ENCODE peak calls at places on chromosome 11, in ten cellular contexts. R, Z, H, W, K, X, P, C, G and Q are unnamed samples.

GRCh38 chr11:11391796-11392195 is 38.7 kb upstream of the CSNK2A3 start:
- DNase-seq in C (no peak), G (peak; percentile 86), W (no peak), H (no peak), Z (peak; percentile 58), P (peak; percentile 35), K (no peak), X (no peak), R (no peak), Q (no peak)

GRCh38 chr11:117840881-117841581 is 16.5 kb upstream of the FXYD2 start:
- DNase-seq in Z (no peak), R (no peak), W (no peak), C (peak; percentile 16), P (no peak), K (peak; percentile 44), G (no peak), X (peak; percentile 13), H (no peak), Q (no peak)

GRCh38 chr11:71495286-71496090 is 31.6 kb upstream of the KRTAP5-7 start:
- DNase-seq in C (peak; percentile 22), P (no peak), Z (no peak), W (no peak), R (no peak), K (no peak), X (no peak), H (no peak), G (no peak), Q (no peak)

GRCh38 chr11:78424334-78425270 is 7.0 kb upstream of the GAB2 start:
- DNase-seq in X (no peak), P (no peak), W (no peak), K (no peak), H (no peak), Z (no peak), R (no peak), C (no peak), G (no peak), Q (no peak)

GRCh38 chr11:19499999-19500398 is 212.6 kb upstream of the NAV2 start:
- DNase-seq in W (no peak), P (no peak), K (no peak), Z (no peak), G (no peak), C (no peak), R (no peak), H (no peak), X (no peak), Q (no peak)

GRCh38 chr11:14258177-14258935 is 100.6 kb downstream of the RRAS2 start:
- DNase-seq in Z (peak; percentile 86), P (no peak), X (no peak), H (no peak), R (peak; percentile 1), K (no peak), W (no peak), C (no peak), G (peak; percentile 63), Q (no peak)

GRCh38 chr11:78823588-78823987 is 248.9 kb upstream of the NARS2 start:
- DNase-seq in K (no peak), G (no peak), R (no peak), W (no peak), H (no peak), P (no peak), C (no peak), X (no peak), Z (no peak), Q (no peak)

GRCh38 chr11:16959528-16960100 is 54.6 kb downstream of the PLEKHA7 start:
- DNase-seq in X (no peak), Z (no peak), G (no peak), C (no peak), P (no peak), R (no peak), W (no peak), K (no peak), H (no peak), Q (no peak)

GRCh38 chr11:110297082-110297725 is 790 bp upstream of the RDX start:
- DNase-seq in H (no peak), P (no peak), R (no peak), X (no peak), G (peak; percentile 72), W (no peak), C (no peak), K (no peak), Z (no peak), Q (no peak)

GRCh38 chr11:44989831-44990566 is 39.3 kb upstream of the TP53I11 start:
- DNase-seq in C (peak; percentile 20), R (no peak), H (no peak), Z (no peak), X (no peak), P (no peak), G (peak; percentile 38), W (no peak), K (no peak), Q (no peak)

GRCh38 chr11:95229199-95230053 is 1.6 kb downstream of the SESN3 start:
- DNase-seq in P (no peak), G (peak; percentile 46), Z (no peak), R (no peak), H (no peak), X (no peak), W (no peak), K (no peak), C (no peak), Q (no peak)

GRCh38 chr11:117908261-117908895 is 20.8 kb downstream of the TMPRSS13 start:
- DNase-seq in K (no peak), G (no peak), Z (no peak), C (no peak), P (no peak), W (no peak), R (no peak), H (no peak), X (peak; percentile 14), Q (no peak)

GRCh38 chr11:69344570-69345145 is 50.7 kb downstream of the MYEOV start:
- DNase-seq in P (no peak), X (no peak), W (no peak), C (no peak), Z (no peak), G (no peak), R (no peak), K (peak; percentile 9), H (no peak), Q (no peak)

GRCh38 chr11:3001496-3001895 is 9.4 kb upstream of the NAP1L4 start:
- DNase-seq in W (no peak), Z (no peak), P (no peak), H (no peak), G (no peak), C (peak; percentile 79), R (no peak), K (peak; percentile 51), X (no peak), Q (no peak)

GRCh38 chr11:134476435-134477021 is 64.5 kb upstream of the B3GAT1 start:
- DNase-seq in G (peak; percentile 1), K (peak; percentile 45), R (no peak), C (no peak), W (no peak), X (no peak), Z (no peak), H (no peak), P (no peak), Q (no peak)

GRCh38 chr11:110897035-110897434 is 184.8 kb upstream of the ARHGAP20 start:
- DNase-seq in G (no peak), C (no peak), X (no peak), R (no peak), Z (no peak), P (no peak), K (no peak), W (no peak), H (no peak), Q (no peak)

GRCh38 chr11:65298655-65299179 is 15.9 kb upstream of the CDC42EP2 start:
- DNase-seq in H (no peak), C (no peak), R (no peak), W (no peak), G (no peak), Z (no peak), P (peak; percentile 86), K (no peak), X (peak; percentile 85), Q (no peak)

GRCh38 chr11:70203749-70204465 is 811 bp downstream of the FADD start:
- DNase-seq in H (peak; percentile 66), K (peak; percentile 69), R (peak; percentile 30), P (peak; percentile 30), X (peak; percentile 74), C (peak; percentile 67), W (peak; percentile 75), G (peak; percentile 94), Z (peak; percentile 85), Q (no peak)

GRCh38 chr11:85626496-85626895 is 648 bp downstream of the DLG2 start:
- DNase-seq in K (no peak), H (no peak), C (peak; percentile 34), P (no peak), Z (no peak), G (no peak), X (peak; percentile 40), W (no peak), R (no peak), Q (no peak)

GRCh38 chr11:74139151-74139918 is 31.5 kb downstream of the C2CD3 start:
- DNase-seq in W (no peak), G (no peak), C (no peak), K (no peak), P (no peak), H (no peak), Z (no peak), X (no peak), R (no peak), Q (no peak)

GRCh38 chr11:9916480-9916879 is 252.6 kb downstream of the SWAP70 start:
- DNase-seq in K (no peak), C (no peak), P (no peak), X (no peak), W (no peak), R (no peak), H (no peak), Z (no peak), G (no peak), Q (no peak)